ENCODE peak calls at places on chromosomes 13 and 19, in six cellular contexts. W is IMR-90, M is choroid plexus epithelial cell, F is dorsolateral prefrontal cortex, V is breast epithelium, U is heart right ventricle. A is an unnamed sample.

GRCh38 chr13:42228527-42228926 is 43.4 kb upstream of the AKAP11 start:
- DNase-seq in W (no peak), M (no peak), F (no peak), V (no peak), U (no peak), A (no peak)

GRCh38 chr19:2488942-2489731 is 13.2 kb downstream of the GADD45B start:
- DNase-seq in W (no peak), M (peak), F (peak), V (no peak), U (peak), A (no peak)

GRCh38 chr13:67298297-67298696 is 68.2 kb upstream of the PCDH9 start:
- DNase-seq in W (peak), M (no peak), F (no peak), V (no peak), U (no peak), A (no peak)

GRCh38 chr19:1154731-1155351 is 19.2 kb downstream of the SBNO2 start:
- DNase-seq in W (peak), M (peak), F (no peak), V (peak), U (peak), A (no peak)

GRCh38 chr13:94329754-94330551 is 149.5 kb downstream of the DCT start:
- DNase-seq in W (peak), M (peak), F (no peak), V (no peak), U (no peak), A (peak)

GRCh38 chr19:28307460-28307859 is 905.5 kb downstream of the UQCRFS1 start:
- DNase-seq in W (no peak), M (no peak), F (no peak), V (no peak), U (no peak), A (no peak)

GRCh38 chr19:31448221-31448657 is 99.0 kb upstream of the TSHZ3 start:
- DNase-seq in W (peak), M (peak), F (no peak), V (peak), U (peak), A (peak)

GRCh38 chr13:78714717-78715116 is 55.8 kb upstream of the OBI1 start:
- DNase-seq in W (no peak), M (no peak), F (no peak), V (no peak), U (no peak), A (no peak)

DNA sequence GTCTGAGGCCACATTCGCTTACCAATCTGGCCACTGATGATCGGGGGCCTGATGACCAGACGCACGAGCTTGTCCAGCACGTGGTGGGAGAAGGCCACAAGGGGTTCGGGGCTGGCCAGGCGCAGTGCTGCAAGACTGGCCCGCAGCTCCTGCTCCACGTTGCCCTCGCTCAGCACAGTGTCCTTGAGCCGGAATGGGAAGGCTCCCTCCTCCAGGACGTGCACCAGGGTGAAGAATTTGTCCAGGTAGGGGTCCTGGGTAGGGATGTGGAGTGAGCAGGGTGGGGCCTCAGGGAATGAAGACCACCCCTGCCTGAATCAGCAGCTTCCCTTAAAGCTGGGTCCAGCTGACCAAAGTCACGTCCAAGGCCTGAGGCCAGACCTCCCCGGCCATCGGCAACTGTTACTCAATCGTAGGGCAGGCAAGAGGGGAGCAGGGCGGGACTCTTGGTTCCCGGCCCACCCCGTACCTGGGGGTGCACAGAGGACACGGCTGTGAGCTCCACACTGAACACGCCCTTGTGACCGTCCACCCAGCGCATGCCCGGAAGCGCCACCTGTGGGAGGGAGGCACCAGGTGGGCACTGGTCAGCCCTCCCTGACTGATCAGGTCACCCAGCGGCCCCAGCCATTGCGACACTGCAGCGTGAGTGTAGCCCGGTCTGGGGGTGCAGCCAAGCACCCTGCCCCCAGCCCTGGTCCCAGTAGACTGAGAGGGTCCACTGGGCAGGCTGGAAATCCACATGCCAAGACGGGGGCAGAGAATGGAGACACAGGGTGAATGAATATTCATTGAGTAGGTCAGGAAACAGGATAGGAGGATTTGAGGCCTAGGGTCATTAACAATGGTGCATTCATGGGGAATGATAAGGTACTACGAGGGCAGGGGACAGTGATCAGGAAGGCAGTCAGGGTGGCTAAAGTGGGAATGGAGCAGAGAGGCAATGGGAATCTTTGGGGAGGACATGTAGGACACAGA is 2.8 kb upstream of the ANGPTL8 start:
- DNase-seq in W (no peak), M (no peak), F (no peak), V (no peak), U (no peak), A (no peak)
- H3K4me3 ChIP-seq in W (no peak), M (no peak), F (no peak), V (no peak), U (no peak), A (no peak)

GRCh38 chr19:33238750-33239149 is 13.1 kb upstream of the SLC7A10 start:
- DNase-seq in W (no peak), M (no peak), F (no peak), V (no peak), U (no peak), A (no peak)

GRCh38 chr19:33234736-33235135 is 9.1 kb upstream of the SLC7A10 start:
- DNase-seq in W (no peak), M (no peak), F (no peak), V (no peak), U (no peak), A (no peak)

GRCh38 chr19:33235269-33235995 is 9.8 kb upstream of the SLC7A10 start:
- DNase-seq in W (peak), M (peak), F (peak), V (peak), U (peak), A (no peak)

GRCh38 chr19:33235996-33236350 is 10.3 kb upstream of the SLC7A10 start:
- DNase-seq in W (no peak), M (no peak), F (no peak), V (no peak), U (no peak), A (no peak)

DNA sequence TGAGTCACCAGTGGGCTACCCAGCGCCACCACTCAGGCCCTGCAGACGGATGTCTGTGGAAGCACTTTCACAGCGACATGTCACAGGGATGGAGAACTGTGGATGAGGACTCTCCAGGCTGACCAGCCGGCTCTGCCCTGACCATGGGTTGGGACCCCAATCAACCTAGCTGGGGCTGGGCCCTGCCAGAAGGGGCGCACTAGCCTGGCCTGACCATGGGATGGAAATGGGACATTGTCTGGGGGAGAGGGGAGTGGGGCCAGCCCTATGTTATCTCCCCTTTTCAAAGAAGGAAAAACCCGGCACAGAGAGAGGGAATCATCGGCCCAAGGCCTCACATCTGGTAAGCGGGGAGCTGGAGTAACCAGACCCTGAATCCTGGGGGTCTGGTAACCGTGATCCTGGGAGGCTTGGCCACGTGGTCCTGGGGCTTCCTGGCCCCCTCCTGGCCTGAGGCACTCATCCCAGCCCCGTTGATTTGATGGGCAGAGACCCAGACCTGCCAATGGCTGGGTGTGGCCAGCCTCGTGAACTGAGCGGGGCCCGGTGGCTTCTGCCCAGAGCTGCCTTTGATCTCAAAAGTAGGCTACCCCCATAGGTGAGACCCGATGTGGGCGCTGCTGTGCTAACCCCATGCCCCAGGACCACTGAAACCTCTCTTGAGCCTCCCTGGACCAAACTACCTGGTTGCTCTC is 11.2 kb upstream of the SLC7A10 start:
- DNase-seq in W (no peak), M (no peak), F (no peak), V (no peak), U (no peak), A (no peak)
- H3K4me3 ChIP-seq in W (no peak), M (no peak), F (no peak), V (no peak), U (no peak), A (no peak)

GRCh38 chr19:45215391-45216191 is 29.6 kb downstream of the EXOC3L2 start:
- DNase-seq in W (no peak), M (no peak), F (no peak), V (peak), U (peak), A (no peak)
- H3K4me3 ChIP-seq in W (no peak), M (no peak), F (no peak), V (peak), U (no peak), A (no peak)

DNA sequence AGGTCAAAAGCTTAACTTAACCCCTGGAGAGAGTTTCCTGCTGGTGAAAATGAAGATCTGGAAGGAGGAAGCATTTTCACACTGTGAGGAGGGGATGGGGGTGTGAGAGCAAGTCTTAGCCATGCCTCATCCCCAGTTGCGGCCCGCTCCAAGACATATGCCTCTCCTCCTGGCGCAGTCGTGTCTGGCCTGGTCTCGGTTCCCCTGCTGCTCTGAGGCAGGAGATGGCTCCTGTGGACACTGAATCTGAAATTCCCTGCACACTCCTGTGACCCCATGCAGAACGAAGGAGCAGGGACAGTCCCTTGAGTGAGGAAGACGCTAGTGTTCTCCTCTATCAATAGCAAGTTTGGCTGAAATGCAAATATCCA is 350 bp upstream of the ZNF69 start:
- DNase-seq in W (no peak), M (peak), F (no peak), V (no peak), U (no peak), A (no peak)
- H3K4me3 ChIP-seq in W (peak), M (peak), F (peak), V (peak), U (peak), A (peak)

A was measured in AG04449.